ENCODE peak calls at places on chromosomes 2 and 18, in six cellular contexts. W is hepatocyte, B is IMR-90, F is keratinocyte, Y is OCI-LY7, K is MM.1S. V is an unnamed sample. For H3K9me3 and H4K20me1, the result is how much of the 10 kb centered on the place peaks cover.

GRCh38 chr2:114049826-114050225 is 159.9 kb downstream of the ACTR3 start:
- DNase-seq in W (no peak), B (no peak), F (peak), Y (no peak), K (no peak), V (no peak)

GRCh38 chr2:107025869-107026380 is 140.0 kb upstream of the ST6GAL2 start:
- DNase-seq in W (peak), B (peak), F (no peak), Y (no peak), K (no peak), V (no peak)

GRCh38 chr2:20583425-20583881 is 67.4 kb downstream of the HS1BP3 start:
- DNase-seq in W (no peak), B (no peak), F (no peak), Y (no peak), K (no peak), V (no peak)

GRCh38 chr2:113910110-113910717 is 20.3 kb downstream of the ACTR3 start:
- DNase-seq in W (peak), B (peak), F (no peak), Y (no peak), K (no peak), V (no peak)

GRCh38 chr2:225090746-225091145 is 48.5 kb upstream of the DOCK10 start:
- DNase-seq in W (no peak), B (peak), F (no peak), Y (no peak), K (no peak), V (no peak)

GRCh38 chr18:61602836-61603235 is 269.6 kb downstream of the CDH20 start:
- DNase-seq in W (no peak), B (peak), F (no peak), Y (no peak), K (no peak), V (no peak)

GRCh38 chr2:140942284-140942683 is 1188.5 kb downstream of the LRP1B start:
- DNase-seq in W (no peak), B (no peak), F (no peak), Y (no peak), K (no peak), V (no peak)

GRCh38 chr2:37219046-37219445 is 12.3 kb downstream of the CEBPZ start:
- DNase-seq in W (peak), B (no peak), F (peak), Y (no peak), K (no peak), V (no peak)

GRCh38 chr2:205683179-205683978 is 1.1 kb downstream of the NRP2 start:
- DNase-seq in W (no peak), B (peak), F (no peak), Y (no peak), K (no peak), V (no peak)

GRCh38 chr2:77937366-77937765 is 415.2 kb upstream of the LRRTM4 start:
- DNase-seq in W (no peak), B (no peak), F (no peak), Y (no peak), K (no peak), V (no peak)

GRCh38 chr2:155266579-155266978 is 568.1 kb downstream of the KCNJ3 start:
- DNase-seq in W (no peak), B (no peak), F (no peak), Y (peak), K (no peak), V (no peak)

GRCh38 chr2:22497789-22498188 is 887.2 kb upstream of the KLHL29 start:
- DNase-seq in W (no peak), B (no peak), F (no peak), Y (peak), K (no peak), V (no peak)

GRCh38 chr2:119696005-119696404 is 17.0 kb downstream of the TMEM177 start:
- DNase-seq in W (no peak), B (no peak), F (no peak), Y (no peak), K (no peak), V (no peak)

GRCh38 chr2:99822487-99823218 is 319.7 kb downstream of the AFF3 start:
- DNase-seq in W (no peak), B (no peak), F (no peak), Y (no peak), K (no peak), V (no peak)

GRCh38 chr18:48193521-48194251 is 215.5 kb downstream of the ZBTB7C start:
- DNase-seq in W (no peak), B (no peak), F (no peak), Y (no peak), K (no peak), V (no peak)

GRCh38 chr18:56086786-56087185 is 498.8 kb upstream of the TCF4 start:
- DNase-seq in W (no peak), B (no peak), F (no peak), Y (no peak), K (no peak), V (no peak)

GRCh38 chr2:3465844-3466481 is 53.4 kb downstream of the ADI1 start:
- DNase-seq in W (peak), B (peak), F (no peak), Y (no peak), K (no peak), V (no peak)

GRCh38 chr2:219624565-219624964 is 2.9 kb upstream of the SLC4A3 start:
- DNase-seq in W (no peak), B (no peak), F (no peak), Y (no peak), K (no peak), V (no peak)

GRCh38 chr2:212379103-212379502 is 159.5 kb downstream of the ERBB4 start:
- DNase-seq in W (no peak), B (no peak), F (no peak), Y (no peak), K (no peak), V (no peak)

GRCh38 chr2:187842978-187843847 is 289.0 kb upstream of the TFPI start:
- DNase-seq in W (peak), B (peak), F (peak), Y (peak), K (peak), V (no peak)

GRCh38 chr2:32363588-32363987 is 6.8 kb downstream of the BIRC6 start:
- DNase-seq in W (no peak), B (no peak), F (no peak), Y (no peak), K (no peak), V (no peak)

GRCh38 chr2:189199797-189200196 is 20.2 kb upstream of the COL5A2 start:
- DNase-seq in W (no peak), B (no peak), F (no peak), Y (no peak), K (no peak), V (no peak)

GRCh38 chr2:8867363-8867762 is 29.9 kb upstream of the KIDINS220 start:
- DNase-seq in W (no peak), B (no peak), F (no peak), Y (no peak), K (no peak), V (no peak)

GRCh38 chr2:67797801-67798535 is 264.8 kb downstream of the C1D start:
- DNase-seq in W (peak), B (peak), F (no peak), Y (no peak), K (no peak), V (no peak)

GRCh38 chr18:80247403-80247916 is at the start of gene PARD6G:
- DNase-seq in W (peak), B (peak), F (no peak), Y (peak), K (peak), V (peak)

GRCh38 chr2:69209482-69209881 is 177.5 kb downstream of the GFPT1 start:
- DNase-seq in W (no peak), B (no peak), F (no peak), Y (no peak), K (no peak), V (no peak)
- H2AFZ ChIP-seq in W (no peak), B (no peak), F (no peak), Y (no peak), K (no peak), V (no peak)

GRCh38 chr2:234095301-234095700 is 44.8 kb downstream of the SPP2 start:
- DNase-seq in W (no peak), B (no peak), F (no peak), Y (no peak), K (no peak), V (no peak)

GRCh38 chr2:234096164-234096563 is 45.7 kb downstream of the SPP2 start:
- DNase-seq in W (no peak), B (no peak), F (no peak), Y (no peak), K (no peak), V (no peak)

GRCh38 chr2:234091432-234091879 is 41.0 kb downstream of the SPP2 start:
- DNase-seq in W (no peak), B (no peak), F (no peak), Y (no peak), K (no peak), V (no peak)

GRCh38 chr2:234091883-234092282 is 41.4 kb downstream of the SPP2 start:
- DNase-seq in W (no peak), B (no peak), F (no peak), Y (no peak), K (no peak), V (no peak)
- H3K9me3 ChIP-seq in W (under half), B (under half), F (under half), Y (under half), K (under half), V (under half)

GRCh38 chr18:21083017-21083416 is 28.6 kb downstream of the ROCK1 start:
- DNase-seq in W (no peak), B (no peak), F (no peak), Y (no peak), K (no peak), V (no peak)

GRCh38 chr18:21085579-21086161 is 25.9 kb downstream of the ROCK1 start:
- DNase-seq in W (no peak), B (peak), F (no peak), Y (no peak), K (no peak), V (no peak)

GRCh38 chr18:21080576-21080975 is 31.0 kb downstream of the ROCK1 start:
- DNase-seq in W (no peak), B (no peak), F (no peak), Y (no peak), K (no peak), V (no peak)

GRCh38 chr18:21081425-21081824 is 30.2 kb downstream of the ROCK1 start:
- DNase-seq in W (no peak), B (no peak), F (no peak), Y (no peak), K (no peak), V (no peak)

GRCh38 chr18:21084511-21085078 is 27.0 kb downstream of the ROCK1 start:
- DNase-seq in W (no peak), B (no peak), F (no peak), Y (no peak), K (no peak), V (no peak)
- H4K20me1 ChIP-seq in W (under half), B (half or more), F (under half), Y (under half), K (under half), V (under half)

GRCh38 chr2:176553685-176554106 is 284.5 kb downstream of the MTX2 start:
- DNase-seq in W (peak), B (peak), F (no peak), Y (peak), K (peak), V (peak)
- H2AFZ ChIP-seq in W (peak), B (peak), F (peak), Y (peak), K (peak), V (peak)

GRCh38 chr2:168608796-168609195 is 152.7 kb downstream of the CERS6 start:
- DNase-seq in W (no peak), B (no peak), F (no peak), Y (no peak), K (no peak), V (no peak)
- H3K9me3 ChIP-seq in W (under half), B (under half), F (under half), Y (under half), K (under half), V (under half)